ENCODE peak calls at places on chromosomes 1 and 21, in five cellular contexts. O is stromal cell of bone marrow; W is A172; K is AG20443; X is stimulated activated CD8-positive, alpha-beta memory T cell treated with anti-CD3 and anti-CD28 coated beads, Interleukin-15, amount 100 ng/mL, for 4 hours. C is an unnamed sample.

GRCh38 chr1:119603695-119604094 is 44.4 kb downstream of the ZNF697 start:
- DNase-seq in O (no peak), W (peak), K (no peak), X (no peak), C (no peak)

GRCh38 chr1:94783342-94784264 is 36.6 kb upstream of the SLC44A3 start:
- DNase-seq in O (peak), W (peak), K (peak), X (no peak), C (no peak)

GRCh38 chr1:176159993-176160392 is 47.1 kb downstream of the COP1 start:
- DNase-seq in O (no peak), W (no peak), K (no peak), X (no peak), C (no peak)

GRCh38 chr1:19512545-19512944 is 27.2 kb upstream of the CAPZB start:
- DNase-seq in O (peak), W (peak), K (no peak), X (no peak), C (no peak)

GRCh38 chr1:20726107-20726911 is 6.2 kb downstream of the SH2D5 start:
- DNase-seq in O (no peak), W (no peak), K (no peak), X (no peak), C (no peak)

GRCh38 chr1:9100471-9101043 is 28.3 kb downstream of the GPR157 start:
- DNase-seq in O (no peak), W (no peak), K (no peak), X (no peak), C (no peak)

GRCh38 chr1:116346943-116347673 is 25.9 kb upstream of the ATP1A1 start:
- DNase-seq in O (no peak), W (no peak), K (no peak), X (no peak), C (no peak)

GRCh38 chr1:45009296-45009865 is 1.7 kb downstream of the HECTD3 start:
- DNase-seq in O (no peak), W (no peak), K (no peak), X (no peak), C (no peak)

GRCh38 chr1:229102741-229103480 is 168.0 kb upstream of the RAB4A start:
- DNase-seq in O (no peak), W (no peak), K (no peak), X (no peak), C (no peak)

GRCh38 chr21:34017127-34017961 is 56.0 kb upstream of the MRPS6 start:
- DNase-seq in O (no peak), W (no peak), K (peak), X (no peak), C (no peak)

GRCh38 chr1:3598051-3598471 is 13.2 kb downstream of the MEGF6 start:
- DNase-seq in O (no peak), W (no peak), K (no peak), X (no peak), C (peak)

GRCh38 chr21:43755820-43756594 is 20.1 kb downstream of the CSTB start:
- DNase-seq in O (no peak), W (no peak), K (no peak), X (no peak), C (no peak)

GRCh38 chr1:6118415-6118814 is 61.7 kb downstream of the CHD5 start:
- DNase-seq in O (peak), W (no peak), K (no peak), X (no peak), C (no peak)

GRCh38 chr1:4275083-4275482 is 375.0 kb upstream of the C1orf174 start:
- DNase-seq in O (no peak), W (no peak), K (no peak), X (no peak), C (no peak)

GRCh38 chr1:66788231-66788939 is 12.7 kb downstream of the INSL5 start:
- DNase-seq in O (no peak), W (no peak), K (no peak), X (peak), C (no peak)

GRCh38 chr1:153422450-153423068 is 6.2 kb downstream of the S100A7A start:
- DNase-seq in O (peak), W (peak), K (peak), X (peak), C (no peak)

GRCh38 chr1:24289937-24290595 is 29.1 kb upstream of the GRHL3 start:
- DNase-seq in O (peak), W (peak), K (peak), X (no peak), C (peak)

GRCh38 chr1:162357681-162358266 is 18.9 kb downstream of the SPATA46 start:
- DNase-seq in O (peak), W (peak), K (peak), X (no peak), C (no peak)

GRCh38 chr21:26148834-26149354 is 21.7 kb downstream of the APP start:
- DNase-seq in O (peak), W (no peak), K (peak), X (no peak), C (no peak)

GRCh38 chr1:2451744-2452582 is 24.1 kb upstream of the PLCH2 start:
- DNase-seq in O (peak), W (peak), K (peak), X (no peak), C (peak)

GRCh38 chr21:36545776-36546511 is 66.0 kb upstream of the CLDN14 start:
- DNase-seq in O (peak), W (no peak), K (no peak), X (no peak), C (no peak)

GRCh38 chr1:33502726-33503125 is 30.3 kb downstream of the ZSCAN20 start:
- DNase-seq in O (peak), W (peak), K (no peak), X (no peak), C (no peak)

GRCh38 chr1:10694274-10694632 is 102.2 kb downstream of the CASZ1 start:
- DNase-seq in O (no peak), W (no peak), K (no peak), X (peak), C (peak)

GRCh38 chr1:245365071-245365470 is 210.3 kb downstream of the KIF26B start:
- DNase-seq in O (no peak), W (no peak), K (no peak), X (no peak), C (peak)

GRCh38 chr1:183234660-183235476 is 48.8 kb downstream of the LAMC2 start:
- DNase-seq in O (peak), W (peak), K (peak), X (no peak), C (peak)

GRCh38 chr1:32247983-32248889 is 1.2 kb downstream of the FAM167B start:
- DNase-seq in O (no peak), W (peak), K (peak), X (no peak), C (no peak)

GRCh38 chr1:230303822-230304221 is 122.3 kb downstream of the PGBD5 start:
- DNase-seq in O (peak), W (peak), K (peak), X (no peak), C (no peak)

GRCh38 chr21:29072873-29073221 is 601 bp downstream of the CCT8 start:
- DNase-seq in O (no peak), W (no peak), K (peak), X (no peak), C (no peak)

GRCh38 chr1:43582162-43582566 is 51.5 kb downstream of the PTPRF start:
- DNase-seq in O (peak), W (peak), K (peak), X (peak), C (peak)

GRCh38 chr1:95003433-95003738 is 69.4 kb downstream of the ALG14 start:
- DNase-seq in O (no peak), W (no peak), K (no peak), X (no peak), C (no peak)

GRCh38 chr1:76352741-76353435 is 278.3 kb downstream of the ST6GALNAC3 start:
- DNase-seq in O (no peak), W (no peak), K (no peak), X (no peak), C (no peak)

GRCh38 chr1:6351480-6352137 is 42.0 kb downstream of the ACOT7 start:
- DNase-seq in O (no peak), W (no peak), K (no peak), X (no peak), C (peak)

C was measured in DMS79 treated with DMSO at 0.1 percent for 48 hours.